ENCODE peak calls at places on chromosomes 12 and 14, in ten cellular contexts. V is left lung; F is MM.1S; W is osteoblast; A is A549; H is cardiac muscle cell; B is CD4-positive, alpha-beta T cell; S is brain microvascular endothelial cell; G is IMR-90; C is left ventricle myocardium inferior. E is an unnamed sample.

GRCh38 chr12:20701106-20701505 is 6.0 kb downstream of the SLCO1C1 start:
- DNase-seq in V (no peak), F (no peak), W (no peak), A (no peak), H (no peak), B (no peak), S (no peak), G (no peak), C (no peak), E (no peak)

GRCh38 chr12:108731866-108732461 is 646 bp upstream of the CORO1C start:
- DNase-seq in V (peak), F (peak), W (peak), A (peak), H (peak), B (peak), S (peak), G (peak), C (peak), E (peak)

GRCh38 chr14:65769151-65769550 is 356.6 kb downstream of the FUT8 start:
- DNase-seq in V (no peak), F (no peak), W (no peak), A (no peak), H (no peak), B (no peak), S (no peak), G (no peak), C (no peak), E (no peak)

GRCh38 chr12:16350682-16351081 is 3.2 kb downstream of the MGST1 start:
- DNase-seq in V (no peak), F (no peak), W (no peak), A (peak), H (no peak), B (no peak), S (peak), G (peak), C (no peak), E (peak)

GRCh38 chr12:119620490-119620889 is 26.9 kb downstream of the TMEM233 start:
- DNase-seq in V (no peak), F (no peak), W (no peak), A (no peak), H (no peak), B (no peak), S (no peak), G (no peak), C (no peak), E (no peak)

GRCh38 chr12:6821271-6821673 is 349 bp upstream of the GPR162 start:
- DNase-seq in V (no peak), F (no peak), W (peak), A (peak), H (peak), B (no peak), S (peak), G (peak), C (peak), E (no peak)

GRCh38 chr14:77965919-77966435 is 166.1 kb downstream of the ADCK1 start:
- DNase-seq in V (peak), F (peak), W (no peak), A (peak), H (peak), B (no peak), S (peak), G (peak), C (no peak), E (peak)

GRCh38 chr12:22543246-22544037 is 900 bp downstream of the C2CD5 start:
- DNase-seq in V (peak), F (peak), W (peak), A (peak), H (peak), B (peak), S (no peak), G (peak), C (peak), E (no peak)

GRCh38 chr12:1922075-1922709 is 3.7 kb upstream of the CACNA2D4 start:
- DNase-seq in V (no peak), F (no peak), W (peak), A (no peak), H (no peak), B (no peak), S (no peak), G (no peak), C (no peak), E (no peak)

GRCh38 chr12:118984206-118984943 is 3.0 kb downstream of the SRRM4 start:
- DNase-seq in V (no peak), F (no peak), W (no peak), A (no peak), H (no peak), B (no peak), S (no peak), G (no peak), C (no peak), E (no peak)

GRCh38 chr12:95633049-95633545 is 81.8 kb upstream of the USP44 start:
- DNase-seq in V (no peak), F (no peak), W (peak), A (peak), H (no peak), B (no peak), S (peak), G (peak), C (no peak), E (peak)

GRCh38 chr12:88325076-88325827 is 183.1 kb downstream of the TMTC3 start:
- DNase-seq in V (no peak), F (no peak), W (peak), A (peak), H (no peak), B (no peak), S (peak), G (peak), C (no peak), E (peak)

GRCh38 chr12:67804168-67804567 is 155.6 kb downstream of the DYRK2 start:
- DNase-seq in V (no peak), F (peak), W (no peak), A (no peak), H (no peak), B (no peak), S (no peak), G (no peak), C (no peak), E (no peak)

GRCh38 chr12:99746538-99746937 is 99.0 kb downstream of the GARIN6 start:
- DNase-seq in V (no peak), F (no peak), W (no peak), A (peak), H (peak), B (no peak), S (no peak), G (no peak), C (no peak), E (no peak)

GRCh38 chr12:120847392-120848157 is 56.6 kb downstream of the SPPL3 start:
- DNase-seq in V (no peak), F (peak), W (no peak), A (no peak), H (no peak), B (no peak), S (no peak), G (no peak), C (no peak), E (no peak)

GRCh38 chr14:51552768-51553426 is 98.8 kb upstream of the FRMD6 start:
- DNase-seq in V (no peak), F (no peak), W (no peak), A (peak), H (peak), B (no peak), S (no peak), G (no peak), C (no peak), E (no peak)

GRCh38 chr14:102445066-102445465 is 64.5 kb downstream of the ANKRD9 start:
- DNase-seq in V (no peak), F (no peak), W (no peak), A (no peak), H (no peak), B (no peak), S (no peak), G (no peak), C (no peak), E (no peak)

GRCh38 chr12:105228494-105228893 is 7.5 kb downstream of the APPL2 start:
- DNase-seq in V (no peak), F (peak), W (no peak), A (no peak), H (no peak), B (no peak), S (peak), G (peak), C (no peak), E (no peak)

GRCh38 chr12:32025906-32026305 is 66.7 kb downstream of the RESF1 start:
- DNase-seq in V (no peak), F (peak), W (no peak), A (no peak), H (no peak), B (peak), S (no peak), G (no peak), C (no peak), E (no peak)

GRCh38 chr12:81330480-81330879 is 252.6 kb downstream of the ACSS3 start:
- DNase-seq in V (no peak), F (no peak), W (no peak), A (no peak), H (no peak), B (no peak), S (peak), G (no peak), C (no peak), E (no peak)

GRCh38 chr12:30046376-30046775 is 262.6 kb upstream of the TMTC1 start:
- DNase-seq in V (no peak), F (no peak), W (no peak), A (no peak), H (no peak), B (no peak), S (peak), G (no peak), C (no peak), E (no peak)

GRCh38 chr12:6884539-6884938 is 11.4 kb upstream of the SPSB2 start:
- DNase-seq in V (no peak), F (no peak), W (no peak), A (no peak), H (no peak), B (no peak), S (no peak), G (no peak), C (no peak), E (no peak)

GRCh38 chr12:107415834-107416233 is 269.8 kb upstream of the PWP1 start:
- DNase-seq in V (no peak), F (no peak), W (peak), A (no peak), H (no peak), B (no peak), S (no peak), G (no peak), C (no peak), E (peak)

GRCh38 chr14:44081146-44081545 is 425.9 kb downstream of the FSCB start:
- DNase-seq in V (no peak), F (no peak), W (no peak), A (no peak), H (no peak), B (no peak), S (no peak), G (no peak), C (no peak), E (no peak)

GRCh38 chr14:95045255-95045701 is 112.1 kb downstream of the DICER1 start:
- DNase-seq in V (no peak), F (no peak), W (no peak), A (no peak), H (no peak), B (no peak), S (no peak), G (no peak), C (no peak), E (no peak)

GRCh38 chr14:42214981-42215491 is 608.4 kb downstream of the LRFN5 start:
- DNase-seq in V (no peak), F (no peak), W (peak), A (peak), H (peak), B (no peak), S (peak), G (peak), C (no peak), E (peak)

GRCh38 chr12:69898236-69898635 is 73.2 kb downstream of the MYRFL start:
- DNase-seq in V (no peak), F (no peak), W (no peak), A (no peak), H (no peak), B (no peak), S (peak), G (peak), C (no peak), E (no peak)

GRCh38 chr12:27185234-27186045 is 58.6 kb upstream of the STK38L start:
- DNase-seq in V (no peak), F (peak), W (no peak), A (no peak), H (no peak), B (no peak), S (peak), G (peak), C (no peak), E (no peak)

GRCh38 chr12:6921996-6922935 is 5.5 kb upstream of the ATN1 start:
- DNase-seq in V (no peak), F (peak), W (peak), A (no peak), H (no peak), B (no peak), S (no peak), G (no peak), C (no peak), E (no peak)

GRCh38 chr12:88633312-88633711 is 53.0 kb upstream of the KITLG start:
- DNase-seq in V (no peak), F (no peak), W (no peak), A (no peak), H (no peak), B (no peak), S (no peak), G (peak), C (no peak), E (peak)

GRCh38 chr12:127381043-127381668 is 885.8 kb upstream of the TMEM132C start:
- DNase-seq in V (peak), F (peak), W (peak), A (peak), H (peak), B (no peak), S (no peak), G (no peak), C (peak), E (peak)

GRCh38 chr12:71744522-71745300 is 10.0 kb upstream of the RAB21 start:
- DNase-seq in V (no peak), F (no peak), W (no peak), A (no peak), H (no peak), B (no peak), S (no peak), G (no peak), C (no peak), E (no peak)

GRCh38 chr12:57590892-57591566 is at the start of gene PIP4K2C:
- DNase-seq in V (peak), F (peak), W (peak), A (peak), H (peak), B (peak), S (no peak), G (peak), C (peak), E (peak)

GRCh38 chr14:24367506-24368214 is at the start of gene NFATC4:
- DNase-seq in V (no peak), F (peak), W (peak), A (peak), H (peak), B (no peak), S (peak), G (peak), C (peak), E (no peak)

GRCh38 chr14:91985521-91986255 is 38.2 kb upstream of the FBLN5 start:
- DNase-seq in V (no peak), F (no peak), W (no peak), A (no peak), H (no peak), B (no peak), S (no peak), G (peak), C (no peak), E (no peak)

GRCh38 chr12:3222935-3223334 is 145.8 kb downstream of the TSPAN9 start:
- DNase-seq in V (no peak), F (no peak), W (no peak), A (no peak), H (no peak), B (no peak), S (no peak), G (no peak), C (no peak), E (no peak)

GRCh38 chr12:100797786-100798580 is 3.4 kb downstream of the ANO4 start:
- DNase-seq in V (no peak), F (no peak), W (no peak), A (no peak), H (no peak), B (no peak), S (no peak), G (no peak), C (no peak), E (no peak)

GRCh38 chr12:62873116-62873825 is 61.7 kb downstream of the PPM1H start:
- DNase-seq in V (no peak), F (no peak), W (no peak), A (no peak), H (no peak), B (no peak), S (no peak), G (no peak), C (no peak), E (no peak)

GRCh38 chr12:29212682-29213397 is 63.8 kb downstream of the FAR2 start:
- DNase-seq in V (no peak), F (no peak), W (peak), A (no peak), H (no peak), B (no peak), S (no peak), G (no peak), C (no peak), E (no peak)

GRCh38 chr12:65885312-65885711 is 61.0 kb downstream of the HMGA2 start:
- DNase-seq in V (no peak), F (no peak), W (peak), A (no peak), H (no peak), B (no peak), S (no peak), G (peak), C (no peak), E (no peak)
- H3K27ac ChIP-seq in V (no peak), F (no peak), W (peak), A (no peak), H (no peak), B (no peak), S (peak), G (no peak), C (no peak), E (no peak)

DNA sequence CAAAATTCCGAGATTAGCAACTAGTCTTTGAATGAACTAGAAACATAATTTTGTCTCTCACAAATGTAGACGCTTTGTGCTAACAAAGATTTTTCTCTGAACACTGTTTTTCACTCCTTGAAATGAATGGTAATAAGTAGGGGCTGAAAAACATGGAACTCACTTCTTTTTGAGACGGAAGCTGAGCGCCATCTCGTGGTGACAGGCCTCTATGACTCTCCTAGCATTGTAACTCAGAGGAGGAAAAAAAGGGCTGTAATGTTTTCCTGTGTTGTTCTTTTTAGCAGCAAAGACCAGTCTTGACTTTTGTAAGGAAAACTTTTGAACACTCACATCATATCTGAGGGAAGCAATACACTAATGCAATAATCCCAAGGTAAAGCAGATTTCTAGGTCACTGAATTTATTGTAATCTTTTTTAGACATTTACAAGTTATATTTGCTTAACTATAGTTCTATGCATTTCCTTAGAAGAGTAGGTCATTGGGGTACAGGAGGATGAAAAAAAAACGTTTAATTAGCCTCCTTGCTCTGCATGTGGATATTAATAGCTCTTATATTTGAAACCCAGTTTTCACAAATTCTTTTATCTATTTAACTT is 157.3 kb upstream of the FOXG1 start:
- DNase-seq in V (peak), F (peak), W (no peak), A (peak), H (peak), B (no peak), S (peak), G (peak), C (no peak), E (peak)
- TF ChIP-seq CTCF in V (peak), F (peak), W (peak), A (peak), H (peak), B (no peak), S (peak), G (peak), C (peak), E (peak)

GRCh38 chr14:69755299-69755698 is 11.6 kb upstream of the SRSF5 start:
- DNase-seq in V (no peak), F (no peak), W (no peak), A (no peak), H (no peak), B (no peak), S (no peak), G (no peak), C (no peak), E (no peak)
- H3K27ac ChIP-seq in V (no peak), F (no peak), W (no peak), A (no peak), H (no peak), B (no peak), S (no peak), G (no peak), C (no peak), E (no peak)

GRCh38 chr14:20986811-20987210 is 3.0 kb upstream of the METTL17 start:
- DNase-seq in V (no peak), F (no peak), W (peak), A (peak), H (no peak), B (no peak), S (peak), G (peak), C (no peak), E (peak)

GRCh38 chr14:20988717-20989116 is 1.1 kb upstream of the METTL17 start:
- DNase-seq in V (no peak), F (no peak), W (no peak), A (no peak), H (no peak), B (no peak), S (peak), G (no peak), C (no peak), E (no peak)

GRCh38 chr14:20989464-20989786 is 355 bp upstream of the METTL17 start:
- DNase-seq in V (no peak), F (no peak), W (no peak), A (no peak), H (no peak), B (no peak), S (no peak), G (no peak), C (no peak), E (no peak)

GRCh38 chr14:20989787-20990600 is at the start of gene METTL17:
- DNase-seq in V (peak), F (peak), W (peak), A (peak), H (peak), B (peak), S (peak), G (peak), C (peak), E (peak)
- TF ChIP-seq CTCF in V (no peak), F (peak), W (peak), A (no peak), H (peak), B (no peak), S (peak), G (peak), C (peak), E (peak)

DNA sequence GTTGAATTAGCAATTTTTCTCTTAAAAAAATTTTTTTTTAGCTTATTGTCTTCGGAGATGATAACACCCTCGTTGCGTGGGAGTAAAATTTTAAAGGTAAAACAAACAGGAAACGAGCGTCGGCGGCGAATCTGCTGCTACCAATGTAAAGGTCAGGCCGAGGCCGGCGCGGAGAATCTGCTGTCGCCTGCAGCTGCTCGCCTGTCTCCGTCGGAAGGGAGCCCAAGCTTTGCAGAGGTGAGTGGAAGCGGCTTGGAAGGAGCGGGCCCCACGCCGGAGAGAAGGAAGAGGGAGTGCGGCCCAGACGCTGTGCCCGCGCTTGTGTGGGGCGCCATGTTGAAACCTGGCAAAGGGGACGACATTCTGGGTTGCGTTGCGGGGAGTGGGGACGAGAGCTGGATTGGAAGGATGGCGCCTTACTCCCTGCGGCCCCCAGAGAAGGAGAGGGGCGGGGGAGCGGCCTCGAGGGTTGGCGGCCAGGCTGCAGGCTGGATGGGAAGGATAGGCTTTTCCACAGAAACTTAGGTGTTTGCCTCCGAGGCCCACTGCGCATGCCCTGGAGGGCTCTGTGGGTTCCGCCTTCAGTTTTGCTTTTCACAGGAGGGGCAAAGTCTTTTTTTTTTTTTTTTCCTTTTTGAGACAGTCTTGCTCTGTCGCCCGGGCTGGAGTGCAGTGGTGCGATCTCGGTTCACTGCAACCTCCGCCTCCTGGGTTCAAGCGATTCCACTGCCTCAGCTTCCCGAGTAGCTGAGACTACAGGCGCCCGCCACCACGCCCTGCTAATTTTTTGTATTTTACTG is at the start of gene SNRNP35:
- DNase-seq in V (peak), F (peak), W (peak), A (peak), H (peak), B (peak), S (peak), G (peak), C (peak), E (peak)
- H3K27ac ChIP-seq in V (peak), F (peak), W (peak), A (peak), H (peak), B (peak), S (peak), G (peak), C (peak), E (peak)

E was measured in RWPE1.